ENCODE peak calls at places on chromosomes 6 and 20, in five cellular contexts. One of them, this sample, is unnamed.

GRCh38 chr20:47854687-47855212 is 69.5 kb upstream of the SULF2 start:
- DNase-seq in fibroblast of lung: peak; percentile 43
- DNase-seq in cardiac fibroblast: peak; percentile 38
- DNase-seq in choroid plexus epithelial cell: peak; percentile 81
- DNase-seq in GM13977: peak; percentile 49
- DNase-seq in this sample: peak; percentile 70

GRCh38 chr6:141265748-141266647 is 866.7 kb upstream of the GJE1 start:
- DNase-seq in fibroblast of lung: peak; percentile 23
- DNase-seq in cardiac fibroblast: peak; percentile 52
- DNase-seq in choroid plexus epithelial cell: peak; percentile 13
- DNase-seq in GM13977: no peak
- DNase-seq in this sample: no peak

GRCh38 chr6:113317870-113318269 is 539.3 kb upstream of the MARCKS start:
- DNase-seq in fibroblast of lung: no peak
- DNase-seq in cardiac fibroblast: no peak
- DNase-seq in choroid plexus epithelial cell: no peak
- DNase-seq in GM13977: no peak
- DNase-seq in this sample: no peak

GRCh38 chr6:302760-303159 is 10.5 kb downstream of the DUSP22 start:
- DNase-seq in fibroblast of lung: no peak
- DNase-seq in cardiac fibroblast: no peak
- DNase-seq in choroid plexus epithelial cell: no peak
- DNase-seq in GM13977: no peak
- DNase-seq in this sample: no peak

GRCh38 chr20:63520594-63520938 is at the start of gene PPDPF:
- DNase-seq in fibroblast of lung: peak; percentile 80
- DNase-seq in cardiac fibroblast: peak; percentile 83
- DNase-seq in choroid plexus epithelial cell: peak; percentile 84
- DNase-seq in GM13977: peak; percentile 100
- DNase-seq in this sample: peak; percentile 99

GRCh38 chr6:3906191-3907019 is 57.2 kb downstream of the FAM50B start:
- DNase-seq in fibroblast of lung: no peak
- DNase-seq in cardiac fibroblast: no peak
- DNase-seq in choroid plexus epithelial cell: no peak
- DNase-seq in GM13977: no peak
- DNase-seq in this sample: no peak

GRCh38 chr20:49319204-49319809 is 41.5 kb upstream of the ZNFX1 start:
- DNase-seq in fibroblast of lung: no peak
- DNase-seq in cardiac fibroblast: no peak
- DNase-seq in choroid plexus epithelial cell: no peak
- DNase-seq in GM13977: no peak
- DNase-seq in this sample: no peak

GRCh38 chr20:17611290-17611539 is 41.3 kb downstream of the DSTN start:
- DNase-seq in fibroblast of lung: no peak
- DNase-seq in cardiac fibroblast: no peak
- DNase-seq in choroid plexus epithelial cell: no peak
- DNase-seq in GM13977: no peak
- DNase-seq in this sample: no peak

GRCh38 chr6:161832622-161833021 is 558.8 kb upstream of the AGPAT4 start:
- DNase-seq in fibroblast of lung: no peak
- DNase-seq in cardiac fibroblast: no peak
- DNase-seq in choroid plexus epithelial cell: no peak
- DNase-seq in GM13977: no peak
- DNase-seq in this sample: no peak

GRCh38 chr6:20266851-20267608 is 54.8 kb upstream of the MBOAT1 start:
- DNase-seq in fibroblast of lung: no peak
- DNase-seq in cardiac fibroblast: peak; percentile 18
- DNase-seq in choroid plexus epithelial cell: no peak
- DNase-seq in GM13977: peak; percentile 34
- DNase-seq in this sample: no peak

GRCh38 chr6:140441256-140441655 is 1066.8 kb upstream of the CITED2 start:
- DNase-seq in fibroblast of lung: peak; percentile 67
- DNase-seq in cardiac fibroblast: peak; percentile 87
- DNase-seq in choroid plexus epithelial cell: peak; percentile 85
- DNase-seq in GM13977: no peak
- DNase-seq in this sample: no peak

DNA sequence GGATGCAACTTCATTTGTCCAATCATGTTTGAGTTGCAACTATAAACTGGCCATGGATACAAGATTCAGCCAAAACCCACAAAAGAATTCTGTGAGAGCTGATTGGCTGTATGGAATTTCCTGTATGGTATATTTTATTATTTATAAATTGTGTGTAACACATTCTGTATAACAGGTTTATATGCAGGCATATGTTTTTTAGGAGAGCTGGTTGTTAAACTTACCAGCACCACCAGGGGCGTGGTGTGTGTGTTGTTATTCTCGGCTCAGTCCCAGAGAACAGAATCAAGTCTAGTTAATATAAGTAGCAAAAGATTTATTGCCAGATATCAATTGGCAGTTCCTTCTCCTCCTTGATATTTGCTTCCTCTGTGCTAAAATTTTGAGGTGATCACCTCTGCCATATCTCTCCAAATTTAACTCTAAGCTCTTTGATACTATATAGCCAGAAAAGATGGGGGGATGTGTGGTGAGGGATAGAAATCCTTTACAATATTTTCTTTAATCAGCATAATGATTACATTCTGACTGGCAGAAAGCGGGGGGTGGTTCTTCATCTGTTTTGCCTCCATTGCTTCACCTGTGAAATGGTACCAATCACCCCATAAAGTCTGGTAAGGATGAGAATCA is 22.9 kb downstream of the CNBD2 start:
- DNase-seq in fibroblast of lung: peak; percentile 37
- DNase-seq in cardiac fibroblast: peak; percentile 51
- DNase-seq in choroid plexus epithelial cell: peak; percentile 74
- DNase-seq in GM13977: no peak
- DNase-seq in this sample: no peak
- TF ChIP-seq CTCF in fibroblast of lung: peak; percentile 51
- TF ChIP-seq CTCF in cardiac fibroblast: peak; percentile 67
- TF ChIP-seq CTCF in choroid plexus epithelial cell: peak; percentile 68
- TF ChIP-seq CTCF in GM13977: peak; percentile 35
- TF ChIP-seq CTCF in this sample: peak; percentile 25

DNA sequence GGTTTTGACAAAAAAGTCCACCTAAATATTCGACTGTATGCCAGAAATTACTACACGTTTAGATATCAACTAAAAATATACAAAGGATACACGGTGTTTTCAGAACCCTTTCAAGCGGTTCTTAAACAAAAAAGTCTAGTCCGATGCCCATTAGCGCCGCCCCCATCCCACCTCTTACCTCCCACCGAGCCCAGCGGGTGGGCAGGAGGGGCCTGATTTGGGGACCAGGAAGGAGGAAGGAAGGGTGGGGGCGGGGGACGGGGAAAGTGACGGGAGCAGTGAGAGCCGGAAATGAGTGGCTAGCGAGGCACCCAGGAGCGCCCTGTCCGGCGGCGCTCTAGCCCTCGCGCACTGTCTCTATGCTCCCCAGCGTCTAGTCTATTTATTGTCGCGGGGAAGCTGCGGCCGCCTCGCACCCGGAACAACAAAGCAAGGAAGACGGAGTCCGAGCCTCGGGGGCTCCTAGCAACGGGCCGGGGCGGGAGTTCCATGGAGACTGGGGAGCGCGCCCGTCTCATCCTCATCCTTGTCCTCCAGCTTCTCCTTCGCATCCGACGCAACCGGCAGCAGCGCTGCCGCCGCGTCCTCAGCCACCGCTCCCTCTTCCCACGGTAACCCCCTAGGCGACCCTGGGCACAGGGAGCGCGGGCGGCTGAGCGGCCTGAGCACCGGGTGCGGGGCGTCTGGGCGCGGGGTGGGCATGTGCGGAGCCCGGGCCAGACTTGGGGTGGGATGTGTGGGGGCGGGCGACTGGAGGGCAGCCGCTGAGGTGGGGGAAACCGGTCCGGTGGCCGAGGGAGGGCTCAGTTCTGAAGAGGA is at the start of gene TBPL1:
- DNase-seq in fibroblast of lung: peak; percentile 97
- DNase-seq in cardiac fibroblast: peak; percentile 98
- DNase-seq in choroid plexus epithelial cell: peak; percentile 98
- DNase-seq in GM13977: peak; percentile 93
- DNase-seq in this sample: peak; percentile 92
- TF ChIP-seq CTCF in fibroblast of lung: no peak
- TF ChIP-seq CTCF in cardiac fibroblast: no peak
- TF ChIP-seq CTCF in choroid plexus epithelial cell: no peak
- TF ChIP-seq CTCF in GM13977: no peak
- TF ChIP-seq CTCF in this sample: no peak

GRCh38 chr6:2351090-2351489 is 105.7 kb upstream of the GMDS start:
- DNase-seq in fibroblast of lung: no peak
- DNase-seq in cardiac fibroblast: no peak
- DNase-seq in choroid plexus epithelial cell: no peak
- DNase-seq in GM13977: no peak
- DNase-seq in this sample: no peak

GRCh38 chr6:2351807-2352431 is 106.5 kb upstream of the GMDS start:
- DNase-seq in fibroblast of lung: peak; percentile 72
- DNase-seq in cardiac fibroblast: peak; percentile 84
- DNase-seq in choroid plexus epithelial cell: peak; percentile 88
- DNase-seq in GM13977: no peak
- DNase-seq in this sample: no peak

GRCh38 chr6:2355155-2355554 is 109.8 kb upstream of the GMDS start:
- DNase-seq in fibroblast of lung: peak; percentile 34
- DNase-seq in cardiac fibroblast: no peak
- DNase-seq in choroid plexus epithelial cell: no peak
- DNase-seq in GM13977: no peak
- DNase-seq in this sample: no peak

GRCh38 chr6:2354138-2354491 is 108.7 kb upstream of the GMDS start:
- DNase-seq in fibroblast of lung: no peak
- DNase-seq in cardiac fibroblast: no peak
- DNase-seq in choroid plexus epithelial cell: no peak
- DNase-seq in GM13977: no peak
- DNase-seq in this sample: no peak

DNA sequence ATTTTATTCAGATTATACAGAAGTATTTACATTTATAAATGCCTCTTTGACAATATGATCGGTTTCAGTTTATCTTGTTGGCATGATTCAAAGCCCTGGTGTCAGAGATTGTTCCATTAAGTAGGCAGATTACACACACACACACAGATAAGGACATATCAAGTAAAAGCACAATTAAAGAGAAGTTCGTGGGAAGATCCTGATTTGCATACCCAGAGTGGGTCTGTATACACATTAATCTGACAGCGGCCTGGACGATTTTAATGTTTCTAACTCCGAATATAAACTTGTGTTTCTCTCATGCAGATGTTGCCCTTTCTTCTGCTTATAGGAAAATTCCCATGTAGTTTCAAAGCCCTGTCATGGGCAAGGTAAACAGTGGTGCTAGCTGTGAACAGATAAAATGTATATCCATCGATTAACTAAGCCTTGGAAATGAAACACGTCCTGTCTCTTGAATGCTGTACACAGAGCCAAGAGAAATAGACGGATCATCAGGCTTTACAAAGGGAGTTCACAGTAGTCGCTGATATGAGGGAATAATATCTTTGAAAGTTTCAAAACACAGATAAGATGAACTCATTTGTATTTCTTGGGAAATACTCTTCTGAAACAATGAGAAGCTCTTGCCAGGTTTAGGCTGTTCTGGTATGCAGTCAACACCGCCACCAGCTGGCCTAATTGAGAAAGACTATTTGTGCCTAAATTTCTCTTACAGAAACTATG is 108.2 kb upstream of the GMDS start:
- DNase-seq in fibroblast of lung: peak; percentile 85
- DNase-seq in cardiac fibroblast: peak; percentile 90
- DNase-seq in choroid plexus epithelial cell: peak; percentile 91
- DNase-seq in GM13977: peak; percentile 61
- DNase-seq in this sample: peak; percentile 73
- TF ChIP-seq CTCF in fibroblast of lung: peak; percentile 75
- TF ChIP-seq CTCF in cardiac fibroblast: peak; percentile 74
- TF ChIP-seq CTCF in choroid plexus epithelial cell: peak; percentile 89
- TF ChIP-seq CTCF in GM13977: peak; percentile 78
- TF ChIP-seq CTCF in this sample: peak; percentile 73

DNA sequence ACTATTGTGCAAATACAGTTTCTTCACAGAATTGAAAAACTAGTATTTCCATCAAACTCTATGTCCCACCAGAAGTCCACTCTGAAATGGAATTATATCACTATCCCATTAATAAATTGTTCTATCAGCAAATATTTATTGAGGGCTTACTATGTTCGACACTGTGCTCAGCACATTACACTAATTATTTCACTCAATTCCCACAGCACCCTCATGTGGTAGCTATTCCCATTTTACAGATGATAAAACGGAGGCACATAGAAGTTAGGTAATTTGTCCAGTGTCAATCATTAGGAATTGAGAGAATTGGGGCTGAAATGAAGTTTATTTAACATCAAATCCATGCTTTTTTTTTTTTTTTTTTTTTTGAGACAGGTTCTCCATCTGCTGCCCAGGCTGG is 52.5 kb downstream of the MKKS start:
- DNase-seq in fibroblast of lung: no peak
- DNase-seq in cardiac fibroblast: peak; percentile 27
- DNase-seq in choroid plexus epithelial cell: no peak
- DNase-seq in GM13977: no peak
- DNase-seq in this sample: no peak
- TF ChIP-seq CTCF in fibroblast of lung: no peak
- TF ChIP-seq CTCF in cardiac fibroblast: no peak
- TF ChIP-seq CTCF in choroid plexus epithelial cell: no peak
- TF ChIP-seq CTCF in GM13977: peak; percentile 19
- TF ChIP-seq CTCF in this sample: no peak

GRCh38 chr20:59159091-59159821 is 4.4 kb upstream of the ZNF831 start:
- DNase-seq in fibroblast of lung: no peak
- DNase-seq in cardiac fibroblast: no peak
- DNase-seq in choroid plexus epithelial cell: no peak
- DNase-seq in GM13977: no peak
- DNase-seq in this sample: no peak
- TF ChIP-seq CTCF in fibroblast of lung: no peak
- TF ChIP-seq CTCF in cardiac fibroblast: no peak
- TF ChIP-seq CTCF in choroid plexus epithelial cell: no peak
- TF ChIP-seq CTCF in GM13977: no peak
- TF ChIP-seq CTCF in this sample: no peak

GRCh38 chr6:156410649-156411048 is 366.5 kb upstream of the ARID1B start:
- DNase-seq in fibroblast of lung: no peak
- DNase-seq in cardiac fibroblast: no peak
- DNase-seq in choroid plexus epithelial cell: no peak
- DNase-seq in GM13977: no peak
- DNase-seq in this sample: no peak
- TF ChIP-seq CTCF in fibroblast of lung: no peak
- TF ChIP-seq CTCF in cardiac fibroblast: peak; percentile 18
- TF ChIP-seq CTCF in choroid plexus epithelial cell: peak; percentile 20
- TF ChIP-seq CTCF in GM13977: no peak
- TF ChIP-seq CTCF in this sample: no peak